ENCODE peak calls at places on chromosomes 5 and 9, in ten cellular contexts. U, F, T, Y, I, X, D, C, Z and V are unnamed samples.

GRCh38 chr9:84738353-84738752 is 68.8 kb downstream of the NTRK2 start:
- DNase-seq in Y (no peak), U (no peak), C (no peak), I (no peak), D (no peak), Z (no peak), X (no peak), T (no peak), F (no peak), V (no peak)

GRCh38 chr9:71758785-71759184 is 9.5 kb downstream of the CEMIP2 start:
- DNase-seq in F (no peak), T (no peak), D (peak; percentile 68), X (no peak), Y (no peak), Z (no peak), U (no peak), C (no peak), I (no peak), V (no peak)

GRCh38 chr5:126865299-126865698 is 88.4 kb downstream of the LMNB1 start:
- DNase-seq in Y (no peak), X (no peak), Z (no peak), D (no peak), U (no peak), T (no peak), I (peak; percentile 31), C (no peak), F (no peak), V (no peak)

GRCh38 chr5:172866378-172866777 is 32.3 kb downstream of the ERGIC1 start:
- DNase-seq in D (no peak), C (no peak), I (no peak), Z (no peak), X (no peak), F (no peak), U (no peak), T (no peak), Y (no peak), V (no peak)

GRCh38 chr5:135439426-135440205 is 7.5 kb downstream of the DCANP1 start:
- DNase-seq in D (no peak), X (peak; percentile 12), C (no peak), T (no peak), Z (no peak), F (no peak), I (no peak), Y (no peak), U (no peak), V (no peak)

GRCh38 chr9:129989740-129990139 is 53.2 kb downstream of the FNBP1 start:
- DNase-seq in Y (no peak), D (no peak), T (no peak), U (no peak), I (no peak), C (no peak), F (no peak), Z (no peak), X (no peak), V (no peak)

GRCh38 chr9:109132473-109133095 is 12.8 kb upstream of the TMEM245 start:
- DNase-seq in Z (no peak), F (no peak), U (no peak), C (no peak), T (no peak), D (no peak), I (no peak), Y (no peak), X (no peak), V (no peak)

GRCh38 chr9:130942679-130943078 is 3.6 kb upstream of the FIBCD1 start:
- DNase-seq in X (no peak), Z (no peak), Y (no peak), I (no peak), C (no peak), U (no peak), D (no peak), T (no peak), F (no peak), V (no peak)

GRCh38 chr5:33611882-33612281 is 171.1 kb downstream of the TARS1 start:
- DNase-seq in Y (no peak), F (no peak), Z (no peak), C (no peak), U (no peak), X (no peak), D (no peak), I (peak; percentile 18), T (no peak), V (no peak)

DNA sequence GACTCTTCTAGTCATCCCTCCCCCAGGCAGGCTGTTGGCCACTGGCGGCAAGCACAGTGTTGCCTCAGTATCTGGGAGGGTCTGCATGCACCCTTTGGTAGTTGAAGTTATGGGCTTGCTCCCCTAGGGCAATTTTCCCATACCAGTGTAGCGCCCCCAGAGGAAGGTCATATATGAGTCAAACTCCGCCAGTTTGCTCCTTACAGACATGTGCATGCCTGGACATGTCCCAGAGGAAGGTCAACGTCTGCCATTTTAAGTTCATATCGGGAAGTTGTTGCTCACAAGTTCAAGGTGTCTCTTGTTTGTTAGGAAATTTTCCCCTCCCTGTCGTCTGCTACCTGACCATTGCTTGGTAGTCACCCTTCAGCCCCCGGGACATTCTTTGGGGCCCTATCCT is 51.3 kb upstream of the MROH2B start:
- DNase-seq in T (no peak), D (no peak), C (no peak), X (peak; percentile 37), I (no peak), Z (no peak), Y (no peak), U (no peak), F (no peak), V (no peak)
- TF ChIP-seq CTCF in T (no peak), D (no peak), C (peak; percentile 29), X (peak; percentile 27), I (no peak), Z (no peak), Y (no peak), U (no peak), F (no peak), V (no peak)

DNA sequence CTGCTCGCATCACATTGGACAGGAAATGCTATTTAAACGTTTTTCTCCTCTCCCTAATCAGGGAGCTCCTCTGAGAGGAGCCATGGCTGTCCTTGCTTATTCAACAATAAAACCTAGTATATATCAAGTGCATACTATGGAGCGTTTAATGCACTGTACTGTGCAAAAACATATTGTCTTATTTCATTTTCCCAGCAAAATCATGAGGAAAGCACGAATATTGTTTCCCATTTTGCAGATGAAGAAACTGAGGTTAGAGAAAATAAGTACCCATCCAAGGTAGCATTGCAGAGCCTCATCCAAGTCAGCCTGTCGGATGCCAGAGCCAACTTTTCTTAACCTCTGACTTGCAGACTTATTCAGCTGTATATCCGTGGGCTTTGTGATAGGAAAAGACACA is 7.6 kb upstream of the EBF1 start:
- DNase-seq in C (no peak), Z (no peak), F (no peak), Y (no peak), T (no peak), I (no peak), U (no peak), D (no peak), X (no peak), V (no peak)
- H3K27me3 ChIP-seq in C (peaks cover 48% of the 10 kb centered on the region), Z (peaks cover 31% of the 10 kb centered on the region), F (no peaks in the 10 kb centered on the region), Y (no peaks in the 10 kb centered on the region), T (peaks cover 10% of the 10 kb centered on the region), I (peaks cover 21% of the 10 kb centered on the region), U (no peaks in the 10 kb centered on the region), D (no peaks in the 10 kb centered on the region), X (peaks cover 47% of the 10 kb centered on the region), V (peaks cover 43% of the 10 kb centered on the region)

DNA sequence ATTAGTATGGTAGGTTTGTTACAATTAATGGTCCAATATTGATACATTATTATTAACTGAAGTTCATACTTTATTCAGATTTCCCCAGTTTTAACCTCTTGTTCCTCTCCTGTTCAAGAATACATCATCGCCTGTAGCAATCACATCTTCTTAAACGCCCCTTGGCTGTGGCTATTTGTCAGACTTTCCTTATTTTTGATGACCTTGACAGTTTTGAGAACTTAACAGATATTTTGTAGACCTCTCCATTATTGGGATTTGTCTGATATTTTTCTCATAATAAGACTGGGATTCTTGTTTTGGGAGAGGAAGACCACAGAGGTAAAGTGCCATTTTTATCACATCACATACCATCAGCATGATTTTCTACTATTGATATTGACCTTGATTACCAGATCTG is 112.3 kb upstream of the MARCHF11 start:
- DNase-seq in F (no peak), T (no peak), C (no peak), U (no peak), Y (no peak), I (no peak), X (no peak), D (no peak), Z (no peak), V (no peak)
- TF ChIP-seq CTCF in F (no peak), T (no peak), C (no peak), U (no peak), Y (no peak), I (no peak), X (no peak), D (no peak), Z (no peak), V (no peak)

GRCh38 chr5:159101689-159102088 is 2.0 kb upstream of the EBF1 start:
- DNase-seq in D (no peak), T (no peak), F (peak; percentile 32), Y (no peak), I (no peak), U (no peak), Z (no peak), C (no peak), X (no peak), V (no peak)

GRCh38 chr5:159100928-159101646 is 1.4 kb upstream of the EBF1 start:
- DNase-seq in U (no peak), Y (no peak), X (no peak), T (no peak), I (no peak), D (no peak), Z (no peak), F (no peak), C (no peak), V (no peak)

GRCh38 chr5:159104058-159104651 is 4.4 kb upstream of the EBF1 start:
- DNase-seq in U (peak; percentile 44), F (peak; percentile 47), C (no peak), X (peak; percentile 65), D (no peak), Z (peak; percentile 77), I (no peak), T (no peak), Y (peak; percentile 58), V (no peak)

GRCh38 chr5:159103086-159103485 is 3.4 kb upstream of the EBF1 start:
- DNase-seq in D (no peak), C (no peak), X (no peak), T (no peak), Y (no peak), U (no peak), Z (no peak), F (no peak), I (no peak), V (no peak)

DNA sequence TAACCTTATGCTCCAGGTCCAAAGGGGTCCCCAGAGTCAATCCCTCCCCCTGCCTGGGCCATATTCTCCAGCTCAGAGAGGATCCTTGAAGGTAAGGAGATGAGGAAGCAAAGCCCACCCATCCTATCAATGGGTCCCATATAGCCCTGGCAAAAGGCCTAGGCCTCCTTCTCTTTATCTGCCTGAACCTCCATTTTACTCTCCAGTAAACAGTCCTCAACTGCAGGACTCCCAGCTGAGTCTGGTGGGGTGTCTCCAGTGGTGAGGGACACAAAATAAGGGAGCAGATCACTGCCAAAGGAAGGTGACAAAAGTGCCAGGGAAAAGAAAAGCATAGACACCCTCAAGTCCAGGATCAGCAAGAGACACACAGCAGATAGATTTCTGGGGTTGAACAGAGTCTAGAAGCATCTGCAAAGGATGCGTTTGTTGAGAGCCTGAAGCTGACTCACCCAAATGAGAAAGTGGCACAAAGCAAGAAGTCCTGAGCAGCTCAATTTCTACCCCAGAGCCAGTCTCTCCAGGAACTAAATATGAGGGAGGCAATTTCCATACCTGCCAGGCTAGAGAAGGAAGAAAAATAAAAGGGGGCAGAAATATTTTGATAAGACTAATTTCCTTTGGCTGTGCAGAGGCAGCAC is 2.7 kb upstream of the EBF1 start:
- DNase-seq in T (no peak), D (no peak), U (no peak), Y (no peak), Z (no peak), I (no peak), X (no peak), C (no peak), F (no peak), V (no peak)
- H3K27me3 ChIP-seq in T (peaks cover 6% of the 10 kb centered on the region), D (no peaks in the 10 kb centered on the region), U (no peaks in the 10 kb centered on the region), Y (no peaks in the 10 kb centered on the region), Z (peaks cover 52% of the 10 kb centered on the region), I (peaks cover 24% of the 10 kb centered on the region), X (peaks cover 77% of the 10 kb centered on the region), C (peaks cover 87% of the 10 kb centered on the region), F (no peaks in the 10 kb centered on the region), V (peaks cover 46% of the 10 kb centered on the region)